ENCODE peak calls at places on chromosomes 7 and 10, in eight cellular contexts. One of them, this sample, is unnamed.

GRCh38 chr7:111006691-111007090 is 84.2 kb upstream of the LRRN3 start:
- DNase-seq in Daoy: no peak
- DNase-seq in activated T-cell treated with anti-CD3 and anti-CD28 coated beads for 1 hour: no peak
- DNase-seq in AG09309: no peak
- DNase-seq in CD4-positive, alpha-beta T cell: no peak
- DNase-seq in iPS-NIHi11: no peak
- DNase-seq in KG1: no peak
- DNase-seq in thyroid gland: no peak
- DNase-seq in this sample: no peak

GRCh38 chr7:75757298-75757676 is 14.7 kb downstream of the CCL26 start:
- DNase-seq in AG09309: no peak
- DNase-seq in KG1: no peak
- DNase-seq in Daoy: no peak
- DNase-seq in CD4-positive, alpha-beta T cell: no peak
- DNase-seq in activated T-cell treated with anti-CD3 and anti-CD28 coated beads for 1 hour: no peak
- DNase-seq in thyroid gland: no peak
- DNase-seq in iPS-NIHi11: no peak
- DNase-seq in this sample: no peak

GRCh38 chr7:157153260-157153659 is 14.5 kb downstream of the UBE3C start:
- DNase-seq in KG1: no peak
- DNase-seq in CD4-positive, alpha-beta T cell: no peak
- DNase-seq in thyroid gland: no peak
- DNase-seq in AG09309: no peak
- DNase-seq in Daoy: no peak
- DNase-seq in iPS-NIHi11: no peak
- DNase-seq in activated T-cell treated with anti-CD3 and anti-CD28 coated beads for 1 hour: no peak
- DNase-seq in this sample: no peak

GRCh38 chr7:142498364-142498763 is 240.5 kb upstream of the PRSS58 start:
- DNase-seq in activated T-cell treated with anti-CD3 and anti-CD28 coated beads for 1 hour: no peak
- DNase-seq in Daoy: no peak
- DNase-seq in thyroid gland: no peak
- DNase-seq in AG09309: no peak
- DNase-seq in KG1: no peak
- DNase-seq in iPS-NIHi11: no peak
- DNase-seq in CD4-positive, alpha-beta T cell: no peak
- DNase-seq in this sample: no peak

GRCh38 chr10:111077715-111078504 is 1.1 kb downstream of the ADRA2A start:
- DNase-seq in thyroid gland: peak; percentile 27
- DNase-seq in CD4-positive, alpha-beta T cell: no peak
- DNase-seq in KG1: peak; percentile 34
- DNase-seq in activated T-cell treated with anti-CD3 and anti-CD28 coated beads for 1 hour: no peak
- DNase-seq in Daoy: no peak
- DNase-seq in iPS-NIHi11: peak; percentile 41
- DNase-seq in AG09309: no peak
- DNase-seq in this sample: no peak

GRCh38 chr7:144834516-144835165 is 1.2 kb downstream of the TPK1 start:
- DNase-seq in activated T-cell treated with anti-CD3 and anti-CD28 coated beads for 1 hour: peak; percentile 28
- DNase-seq in AG09309: no peak
- DNase-seq in KG1: no peak
- DNase-seq in thyroid gland: no peak
- DNase-seq in CD4-positive, alpha-beta T cell: peak; percentile 18
- DNase-seq in iPS-NIHi11: no peak
- DNase-seq in Daoy: peak; percentile 66
- DNase-seq in this sample: no peak

GRCh38 chr10:4013651-4014085 is 228.7 kb upstream of the KLF6 start:
- DNase-seq in CD4-positive, alpha-beta T cell: no peak
- DNase-seq in thyroid gland: peak; percentile 50
- DNase-seq in iPS-NIHi11: no peak
- DNase-seq in AG09309: no peak
- DNase-seq in KG1: no peak
- DNase-seq in activated T-cell treated with anti-CD3 and anti-CD28 coated beads for 1 hour: no peak
- DNase-seq in Daoy: no peak
- DNase-seq in this sample: no peak

GRCh38 chr10:35949820-35950219 is 307.7 kb upstream of the FZD8 start:
- DNase-seq in activated T-cell treated with anti-CD3 and anti-CD28 coated beads for 1 hour: no peak
- DNase-seq in KG1: no peak
- DNase-seq in CD4-positive, alpha-beta T cell: no peak
- DNase-seq in AG09309: no peak
- DNase-seq in Daoy: no peak
- DNase-seq in thyroid gland: no peak
- DNase-seq in iPS-NIHi11: peak; percentile 23
- DNase-seq in this sample: no peak

GRCh38 chr10:72719941-72720592 is 28.1 kb downstream of the MCU start:
- DNase-seq in AG09309: no peak
- DNase-seq in Daoy: peak; percentile 9
- DNase-seq in activated T-cell treated with anti-CD3 and anti-CD28 coated beads for 1 hour: no peak
- DNase-seq in CD4-positive, alpha-beta T cell: no peak
- DNase-seq in iPS-NIHi11: peak; percentile 9
- DNase-seq in KG1: no peak
- DNase-seq in thyroid gland: no peak
- DNase-seq in this sample: peak; percentile 5

GRCh38 chr7:21251166-21251806 is 176.6 kb upstream of the SP4 start:
- DNase-seq in Daoy: no peak
- DNase-seq in thyroid gland: no peak
- DNase-seq in KG1: no peak
- DNase-seq in CD4-positive, alpha-beta T cell: no peak
- DNase-seq in AG09309: no peak
- DNase-seq in iPS-NIHi11: no peak
- DNase-seq in activated T-cell treated with anti-CD3 and anti-CD28 coated beads for 1 hour: no peak
- DNase-seq in this sample: peak; percentile 33

GRCh38 chr10:9858816-9859215 is 1158.9 kb upstream of the CELF2 start:
- DNase-seq in thyroid gland: no peak
- DNase-seq in iPS-NIHi11: no peak
- DNase-seq in Daoy: no peak
- DNase-seq in AG09309: no peak
- DNase-seq in KG1: no peak
- DNase-seq in activated T-cell treated with anti-CD3 and anti-CD28 coated beads for 1 hour: no peak
- DNase-seq in CD4-positive, alpha-beta T cell: no peak
- DNase-seq in this sample: no peak

GRCh38 chr7:93651603-93652159 is 77.2 kb upstream of the CALCR start:
- DNase-seq in AG09309: no peak
- DNase-seq in KG1: no peak
- DNase-seq in Daoy: no peak
- DNase-seq in thyroid gland: no peak
- DNase-seq in CD4-positive, alpha-beta T cell: no peak
- DNase-seq in iPS-NIHi11: no peak
- DNase-seq in activated T-cell treated with anti-CD3 and anti-CD28 coated beads for 1 hour: no peak
- DNase-seq in this sample: no peak

GRCh38 chr7:105931179-105931578 is 31.9 kb upstream of the CDHR3 start:
- DNase-seq in iPS-NIHi11: no peak
- DNase-seq in Daoy: no peak
- DNase-seq in KG1: no peak
- DNase-seq in CD4-positive, alpha-beta T cell: no peak
- DNase-seq in AG09309: no peak
- DNase-seq in activated T-cell treated with anti-CD3 and anti-CD28 coated beads for 1 hour: no peak
- DNase-seq in thyroid gland: no peak
- DNase-seq in this sample: no peak

GRCh38 chr10:48287417-48288391 is 13.2 kb upstream of the FRMPD2 start:
- DNase-seq in thyroid gland: peak; percentile 94
- DNase-seq in KG1: no peak
- DNase-seq in iPS-NIHi11: no peak
- DNase-seq in Daoy: no peak
- DNase-seq in AG09309: no peak
- DNase-seq in CD4-positive, alpha-beta T cell: no peak
- DNase-seq in activated T-cell treated with anti-CD3 and anti-CD28 coated beads for 1 hour: no peak
- DNase-seq in this sample: no peak

GRCh38 chr7:23470290-23471089 is at the start of gene IGF2BP3:
- DNase-seq in thyroid gland: no peak
- DNase-seq in KG1: no peak
- DNase-seq in AG09309: no peak
- DNase-seq in activated T-cell treated with anti-CD3 and anti-CD28 coated beads for 1 hour: no peak
- DNase-seq in Daoy: peak; percentile 99
- DNase-seq in iPS-NIHi11: peak; percentile 53
- DNase-seq in CD4-positive, alpha-beta T cell: no peak
- DNase-seq in this sample: peak; percentile 98

GRCh38 chr10:72126184-72126871 is 38.0 kb upstream of the SPOCK2 start:
- DNase-seq in CD4-positive, alpha-beta T cell: no peak
- DNase-seq in activated T-cell treated with anti-CD3 and anti-CD28 coated beads for 1 hour: no peak
- DNase-seq in iPS-NIHi11: peak; percentile 41
- DNase-seq in thyroid gland: no peak
- DNase-seq in KG1: no peak
- DNase-seq in AG09309: no peak
- DNase-seq in Daoy: peak; percentile 6
- DNase-seq in this sample: no peak

GRCh38 chr7:152313879-152314604 is 121.8 kb downstream of the KMT2C start:
- DNase-seq in KG1: no peak
- DNase-seq in iPS-NIHi11: peak; percentile 11
- DNase-seq in activated T-cell treated with anti-CD3 and anti-CD28 coated beads for 1 hour: no peak
- DNase-seq in AG09309: peak; percentile 49
- DNase-seq in CD4-positive, alpha-beta T cell: no peak
- DNase-seq in Daoy: peak; percentile 81
- DNase-seq in thyroid gland: peak; percentile 29
- DNase-seq in this sample: peak; percentile 96

GRCh38 chr10:133235891-133236321 is 1.7 kb upstream of the VENTX start:
- DNase-seq in activated T-cell treated with anti-CD3 and anti-CD28 coated beads for 1 hour: no peak
- DNase-seq in thyroid gland: no peak
- DNase-seq in CD4-positive, alpha-beta T cell: no peak
- DNase-seq in Daoy: no peak
- DNase-seq in iPS-NIHi11: no peak
- DNase-seq in AG09309: no peak
- DNase-seq in KG1: no peak
- DNase-seq in this sample: no peak

GRCh38 chr10:2978111-2978510 is 89.2 kb upstream of the PFKP start:
- DNase-seq in Daoy: peak; percentile 43
- DNase-seq in AG09309: peak; percentile 52
- DNase-seq in thyroid gland: no peak
- DNase-seq in KG1: peak; percentile 4
- DNase-seq in activated T-cell treated with anti-CD3 and anti-CD28 coated beads for 1 hour: no peak
- DNase-seq in iPS-NIHi11: peak; percentile 49
- DNase-seq in CD4-positive, alpha-beta T cell: no peak
- DNase-seq in this sample: peak; percentile 46

GRCh38 chr7:65444211-65444842 is 70.7 kb downstream of the ZNF92 start:
- DNase-seq in iPS-NIHi11: no peak
- DNase-seq in CD4-positive, alpha-beta T cell: no peak
- DNase-seq in Daoy: no peak
- DNase-seq in KG1: no peak
- DNase-seq in thyroid gland: no peak
- DNase-seq in AG09309: no peak
- DNase-seq in activated T-cell treated with anti-CD3 and anti-CD28 coated beads for 1 hour: no peak
- DNase-seq in this sample: no peak

GRCh38 chr10:51654918-51655317 is 44.5 kb downstream of the CSTF2T start:
- DNase-seq in AG09309: no peak
- DNase-seq in iPS-NIHi11: no peak
- DNase-seq in CD4-positive, alpha-beta T cell: no peak
- DNase-seq in activated T-cell treated with anti-CD3 and anti-CD28 coated beads for 1 hour: no peak
- DNase-seq in KG1: no peak
- DNase-seq in Daoy: no peak
- DNase-seq in thyroid gland: no peak
- DNase-seq in this sample: no peak

GRCh38 chr10:35643151-35643975 is 1.3 kb upstream of the FZD8 start:
- DNase-seq in AG09309: peak; percentile 28
- DNase-seq in thyroid gland: peak; percentile 92
- DNase-seq in CD4-positive, alpha-beta T cell: no peak
- DNase-seq in Daoy: peak; percentile 57
- DNase-seq in KG1: no peak
- DNase-seq in activated T-cell treated with anti-CD3 and anti-CD28 coated beads for 1 hour: no peak
- DNase-seq in iPS-NIHi11: peak; percentile 61
- DNase-seq in this sample: no peak

GRCh38 chr10:121559321-121559720 is 38.9 kb downstream of the FGFR2 start:
- DNase-seq in KG1: no peak
- DNase-seq in CD4-positive, alpha-beta T cell: no peak
- DNase-seq in activated T-cell treated with anti-CD3 and anti-CD28 coated beads for 1 hour: no peak
- DNase-seq in thyroid gland: no peak
- DNase-seq in Daoy: peak; percentile 21
- DNase-seq in iPS-NIHi11: no peak
- DNase-seq in AG09309: no peak
- DNase-seq in this sample: no peak